ENCODE peak calls at places on chromosomes 13 and 19, in five cellular contexts. One of them, this sample, is unnamed.

GRCh38 chr13:99009987-99010551 is 32.2 kb upstream of the DOCK9 start:
- DNase-seq in HCT116: no peak
- DNase-seq in K562: no peak
- DNase-seq in SK-N-SH: no peak
- DNase-seq in HepG2: no peak
- DNase-seq in this sample: no peak

GRCh38 chr19:35403116-35403760 is 32.4 kb downstream of the GPR42 start:
- DNase-seq in HCT116: no peak
- DNase-seq in K562: no peak
- DNase-seq in SK-N-SH: no peak
- DNase-seq in HepG2: no peak
- DNase-seq in this sample: no peak

GRCh38 chr19:1310853-1311180 is 25.1 kb downstream of the EFNA2 start:
- DNase-seq in HepG2: no peak
- DNase-seq in K562: no peak
- DNase-seq in SK-N-SH: no peak
- DNase-seq in HCT116: no peak
- DNase-seq in this sample: no peak

GRCh38 chr13:46598140-46598819 is 45.3 kb downstream of the LRCH1 start:
- DNase-seq in HepG2: no peak
- DNase-seq in HCT116: no peak
- DNase-seq in SK-N-SH: no peak
- DNase-seq in K562: no peak
- DNase-seq in this sample: no peak

GRCh38 chr19:1853295-1854031 is 5.2 kb upstream of the REXO1 start:
- DNase-seq in K562: peak
- DNase-seq in HCT116: peak
- DNase-seq in SK-N-SH: peak
- DNase-seq in HepG2: peak
- DNase-seq in this sample: no peak

GRCh38 chr13:105918842-105919741 is 616.4 kb downstream of the EFNB2 start:
- DNase-seq in HepG2: peak
- DNase-seq in K562: no peak
- DNase-seq in HCT116: peak
- DNase-seq in SK-N-SH: peak
- DNase-seq in this sample: no peak

GRCh38 chr13:71789952-71790351 is 77.1 kb downstream of the DACH1 start:
- DNase-seq in K562: no peak
- DNase-seq in HepG2: no peak
- DNase-seq in HCT116: no peak
- DNase-seq in SK-N-SH: no peak
- DNase-seq in this sample: no peak

GRCh38 chr13:36105726-36106125 is 25.5 kb downstream of the DCLK1 start:
- DNase-seq in SK-N-SH: no peak
- DNase-seq in HCT116: no peak
- DNase-seq in K562: no peak
- DNase-seq in HepG2: no peak
- DNase-seq in this sample: no peak

GRCh38 chr13:35675651-35676050 is 199.2 kb upstream of the MAB21L1 start:
- DNase-seq in K562: no peak
- DNase-seq in SK-N-SH: no peak
- DNase-seq in HCT116: no peak
- DNase-seq in HepG2: no peak
- DNase-seq in this sample: no peak

GRCh38 chr13:29131881-29132668 is 311.9 kb downstream of the MTUS2 start:
- DNase-seq in SK-N-SH: no peak
- DNase-seq in HepG2: no peak
- DNase-seq in K562: no peak
- DNase-seq in HCT116: no peak
- DNase-seq in this sample: no peak

GRCh38 chr19:48196321-48196761 is 25.9 kb downstream of the ZSWIM9 start:
- DNase-seq in HCT116: no peak
- DNase-seq in K562: no peak
- DNase-seq in HepG2: no peak
- DNase-seq in SK-N-SH: peak
- DNase-seq in this sample: no peak

GRCh38 chr13:70568571-70568970 is 460.3 kb upstream of the KLHL1 start:
- DNase-seq in HCT116: peak
- DNase-seq in HepG2: peak
- DNase-seq in SK-N-SH: peak
- DNase-seq in K562: peak
- DNase-seq in this sample: peak

GRCh38 chr19:20038358-20039202 is 725 bp downstream of the ZNF682 start:
- DNase-seq in K562: no peak
- DNase-seq in SK-N-SH: no peak
- DNase-seq in HCT116: no peak
- DNase-seq in HepG2: no peak
- DNase-seq in this sample: no peak

GRCh38 chr19:48619692-48620565 is 623 bp downstream of the SPHK2 start:
- DNase-seq in K562: no peak
- DNase-seq in HCT116: no peak
- DNase-seq in HepG2: no peak
- DNase-seq in SK-N-SH: no peak
- DNase-seq in this sample: no peak

GRCh38 chr13:37708101-37708500 is 109.5 kb upstream of the POSTN start:
- DNase-seq in K562: no peak
- DNase-seq in HepG2: no peak
- DNase-seq in SK-N-SH: no peak
- DNase-seq in HCT116: no peak
- DNase-seq in this sample: no peak

GRCh38 chr13:43924549-43925245 is 45.0 kb downstream of the LACC1 start:
- DNase-seq in HCT116: no peak
- DNase-seq in HepG2: no peak
- DNase-seq in K562: no peak
- DNase-seq in SK-N-SH: no peak
- DNase-seq in this sample: no peak

GRCh38 chr13:34340534-34340933 is 522.6 kb downstream of the RFC3 start:
- DNase-seq in HepG2: no peak
- DNase-seq in HCT116: no peak
- DNase-seq in SK-N-SH: no peak
- DNase-seq in K562: no peak
- DNase-seq in this sample: no peak

GRCh38 chr13:80116107-80116506 is 224.8 kb downstream of the SPRY2 start:
- DNase-seq in HepG2: no peak
- DNase-seq in HCT116: no peak
- DNase-seq in SK-N-SH: no peak
- DNase-seq in K562: no peak
- DNase-seq in this sample: no peak

GRCh38 chr19:1110809-1111640 is 7.2 kb downstream of the GPX4 start:
- DNase-seq in SK-N-SH: no peak
- DNase-seq in HCT116: no peak
- DNase-seq in HepG2: no peak
- DNase-seq in K562: no peak
- DNase-seq in this sample: no peak

GRCh38 chr13:93172109-93172508 is 54.5 kb upstream of the GPC6 start:
- DNase-seq in SK-N-SH: no peak
- DNase-seq in HepG2: peak
- DNase-seq in HCT116: no peak
- DNase-seq in K562: no peak
- DNase-seq in this sample: no peak

GRCh38 chr19:23817519-23817918 is 58.8 kb upstream of the ZNF681 start:
- DNase-seq in HepG2: peak
- DNase-seq in SK-N-SH: peak
- DNase-seq in HCT116: peak
- DNase-seq in K562: peak
- DNase-seq in this sample: no peak

GRCh38 chr13:24075137-24075975 is 85.2 kb upstream of the SPATA13 start:
- DNase-seq in SK-N-SH: no peak
- DNase-seq in HepG2: peak
- DNase-seq in HCT116: no peak
- DNase-seq in K562: no peak
- DNase-seq in this sample: no peak

GRCh38 chr13:38753878-38754277 is 67.0 kb downstream of the FREM2 start:
- DNase-seq in SK-N-SH: no peak
- DNase-seq in HepG2: no peak
- DNase-seq in K562: no peak
- DNase-seq in HCT116: no peak
- DNase-seq in this sample: no peak

GRCh38 chr13:47545630-47546029 is 455.4 kb downstream of the SUCLA2 start:
- DNase-seq in HCT116: no peak
- DNase-seq in HepG2: no peak
- DNase-seq in K562: no peak
- DNase-seq in SK-N-SH: no peak
- DNase-seq in this sample: no peak

GRCh38 chr13:28636677-28637317 is 22.1 kb upstream of the POMP start:
- DNase-seq in K562: peak
- DNase-seq in SK-N-SH: peak
- DNase-seq in HepG2: peak
- DNase-seq in HCT116: peak
- DNase-seq in this sample: no peak

GRCh38 chr19:50537306-50537685 is 23.6 kb upstream of the ASPDH start:
- DNase-seq in HepG2: no peak
- DNase-seq in K562: no peak
- DNase-seq in SK-N-SH: no peak
- DNase-seq in HCT116: no peak
- DNase-seq in this sample: no peak

GRCh38 chr19:10858204-10858828 is 10.1 kb downstream of the C19orf38 start:
- DNase-seq in SK-N-SH: peak
- DNase-seq in HCT116: no peak
- DNase-seq in K562: peak
- DNase-seq in HepG2: no peak
- DNase-seq in this sample: no peak

GRCh38 chr19:435707-436412 is 25.0 kb downstream of the SHC2 start:
- DNase-seq in SK-N-SH: no peak
- DNase-seq in HCT116: no peak
- DNase-seq in K562: no peak
- DNase-seq in HepG2: no peak
- DNase-seq in this sample: no peak

GRCh38 chr13:57631607-57632275 is at the start of gene PCDH17:
- DNase-seq in HepG2: no peak
- DNase-seq in SK-N-SH: peak
- DNase-seq in K562: no peak
- DNase-seq in HCT116: no peak
- DNase-seq in this sample: no peak

GRCh38 chr13:31918707-31919106 is 112.9 kb upstream of the FRY start:
- DNase-seq in HCT116: no peak
- DNase-seq in HepG2: no peak
- DNase-seq in SK-N-SH: no peak
- DNase-seq in K562: no peak
- DNase-seq in this sample: no peak
- H3K4me3 ChIP-seq in HCT116: no peak
- H3K4me3 ChIP-seq in HepG2: no peak
- H3K4me3 ChIP-seq in SK-N-SH: no peak
- H3K4me3 ChIP-seq in K562: no peak
- H3K4me3 ChIP-seq in this sample: no peak

GRCh38 chr13:85729296-85729695 is 69.9 kb downstream of the SLITRK6 start:
- DNase-seq in HepG2: no peak
- DNase-seq in SK-N-SH: no peak
- DNase-seq in K562: no peak
- DNase-seq in HCT116: no peak
- DNase-seq in this sample: no peak

GRCh38 chr13:85728831-85729230 is 70.4 kb downstream of the SLITRK6 start:
- DNase-seq in HCT116: no peak
- DNase-seq in SK-N-SH: no peak
- DNase-seq in HepG2: no peak
- DNase-seq in K562: no peak
- DNase-seq in this sample: no peak

GRCh38 chr13:85724554-85725432 is 74.4 kb downstream of the SLITRK6 start:
- DNase-seq in K562: no peak
- DNase-seq in SK-N-SH: no peak
- DNase-seq in HCT116: no peak
- DNase-seq in HepG2: no peak
- DNase-seq in this sample: no peak

GRCh38 chr13:85719749-85720148 is 79.5 kb downstream of the SLITRK6 start:
- DNase-seq in HCT116: no peak
- DNase-seq in HepG2: no peak
- DNase-seq in SK-N-SH: no peak
- DNase-seq in K562: no peak
- DNase-seq in this sample: no peak

GRCh38 chr13:85725433-85725832 is 73.8 kb downstream of the SLITRK6 start:
- DNase-seq in HCT116: no peak
- DNase-seq in K562: no peak
- DNase-seq in HepG2: no peak
- DNase-seq in SK-N-SH: no peak
- DNase-seq in this sample: no peak
- TF ChIP-seq POLR2AphosphoS5 in HCT116: no peak
- TF ChIP-seq POLR2AphosphoS5 in K562: no peak
- TF ChIP-seq POLR2AphosphoS5 in HepG2: no peak
- TF ChIP-seq POLR2AphosphoS5 in SK-N-SH: no peak
- TF ChIP-seq POLR2AphosphoS5 in this sample: no peak

DNA sequence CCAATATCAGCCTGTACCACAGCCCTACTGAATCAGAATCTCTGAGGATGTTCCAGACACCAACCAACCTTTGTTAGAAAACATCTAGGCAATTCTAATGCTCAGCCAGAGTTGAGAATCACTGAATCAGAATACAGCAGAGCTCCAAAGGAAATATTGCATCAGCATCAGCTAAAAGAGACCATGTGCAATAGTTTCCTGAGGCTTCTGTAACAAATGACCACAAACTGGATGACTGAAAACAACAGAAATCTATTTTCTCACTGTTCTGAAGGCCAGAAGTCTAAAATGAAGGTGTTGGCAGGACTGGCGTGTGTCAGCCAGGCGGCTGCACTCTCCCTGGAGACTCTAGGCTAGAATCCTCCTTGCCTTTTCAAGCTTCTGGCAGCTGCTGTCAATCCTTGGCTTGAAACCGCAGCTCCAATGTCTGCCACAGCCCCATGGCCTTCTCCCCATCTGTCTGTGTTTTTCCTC is 1.2 kb upstream of the DCT start:
- DNase-seq in SK-N-SH: no peak
- DNase-seq in HepG2: no peak
- DNase-seq in HCT116: no peak
- DNase-seq in K562: no peak
- DNase-seq in this sample: peak
- H3K9ac ChIP-seq in SK-N-SH: no peak
- H3K9ac ChIP-seq in HepG2: no peak
- H3K9ac ChIP-seq in HCT116: no peak
- H3K9ac ChIP-seq in K562: no peak
- H3K9ac ChIP-seq in this sample: no peak

DNA sequence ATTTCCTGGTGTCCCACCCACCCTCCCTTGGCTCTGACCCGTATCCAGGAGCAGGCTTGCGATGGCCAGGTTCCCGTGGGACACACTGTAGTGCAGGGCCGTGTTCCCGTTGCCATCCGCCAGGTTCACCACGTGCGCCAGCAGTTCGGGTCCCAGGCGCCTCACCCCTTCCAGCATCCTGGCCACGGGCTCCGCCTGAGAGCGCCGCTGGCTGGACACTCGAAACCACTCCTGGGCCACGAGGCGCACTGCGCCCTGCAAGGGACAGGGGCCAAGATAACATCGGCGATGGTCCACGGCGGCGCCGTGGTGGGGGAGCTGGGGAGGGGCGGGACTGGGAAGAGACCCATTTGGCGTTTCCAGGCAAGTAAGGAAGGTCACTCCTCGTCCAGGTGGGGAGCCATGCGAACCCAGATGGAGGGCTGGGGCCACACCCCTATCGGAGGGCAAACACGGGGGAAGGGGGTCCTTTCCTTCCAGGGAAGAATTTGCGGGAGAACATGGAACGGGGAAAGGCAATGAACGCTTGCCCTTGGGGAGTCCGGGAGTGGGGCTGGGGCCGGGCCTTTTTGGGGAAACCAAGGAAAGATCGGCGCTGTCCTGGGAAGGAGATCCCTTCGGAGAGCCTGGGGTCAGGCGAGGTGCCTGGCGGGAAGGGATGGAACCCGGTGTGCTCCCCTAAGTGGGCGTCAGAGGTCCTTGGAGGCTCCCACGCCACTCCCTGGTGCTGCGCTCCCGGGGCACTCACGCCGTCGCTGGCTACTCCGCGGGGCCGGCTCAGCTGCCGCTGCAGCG is 9.9 kb downstream of the KANK3 start:
- DNase-seq in K562: peak
- DNase-seq in HCT116: no peak
- DNase-seq in HepG2: no peak
- DNase-seq in SK-N-SH: peak
- DNase-seq in this sample: no peak
- H3K4me3 ChIP-seq in K562: no peak
- H3K4me3 ChIP-seq in HCT116: no peak
- H3K4me3 ChIP-seq in HepG2: no peak
- H3K4me3 ChIP-seq in SK-N-SH: no peak
- H3K4me3 ChIP-seq in this sample: no peak

This sample was measured in SK-N-MC.